ENCODE peak calls at places on chromosomes 7 and 10, in four cellular contexts. U is upper lobe of left lung; W is naive thymus-derived CD4-positive, alpha-beta T cell; Y is CD4-positive, alpha-beta T cell. M is an unnamed sample.

GRCh38 chr7:30996883-30997282 is 33.1 kb downstream of the GHRHR start:
- ATAC-seq in U (no peak), W (no peak), Y (no peak), M (no peak)

GRCh38 chr7:157219154-157219553 is 80.4 kb downstream of the UBE3C start:
- ATAC-seq in U (no peak), W (no peak), Y (no peak), M (no peak)

GRCh38 chr10:124043310-124044142 is 49.9 kb downstream of the CHST15 start:
- ATAC-seq in U (peak), W (peak), Y (no peak), M (no peak)

GRCh38 chr7:27846388-27846787 is 106.4 kb downstream of the TAX1BP1 start:
- ATAC-seq in U (no peak), W (peak), Y (no peak), M (no peak)

GRCh38 chr7:96837583-96837982 is 127.9 kb upstream of the SEM1 start:
- ATAC-seq in U (no peak), W (peak), Y (peak), M (no peak)

GRCh38 chr7:140654661-140655060 is 14.0 kb upstream of the DENND2A start:
- ATAC-seq in U (no peak), W (no peak), Y (no peak), M (no peak)

GRCh38 chr7:91062713-91063112 is 201.5 kb upstream of the FZD1 start:
- ATAC-seq in U (no peak), W (no peak), Y (no peak), M (no peak)

GRCh38 chr10:5014936-5015335 is 11.3 kb upstream of the AKR1C2 start:
- ATAC-seq in U (peak), W (no peak), Y (no peak), M (peak)

GRCh38 chr7:142376356-142376997 is 118.6 kb upstream of the PRSS58 start:
- ATAC-seq in U (peak), W (peak), Y (no peak), M (no peak)

GRCh38 chr7:85343484-85343883 is 156.6 kb upstream of the SEMA3D start:
- ATAC-seq in U (no peak), W (no peak), Y (no peak), M (no peak)

GRCh38 chr7:157555308-157555707 is 218.5 kb downstream of the DNAJB6 start:
- ATAC-seq in U (peak), W (no peak), Y (no peak), M (no peak)

GRCh38 chr7:159012353-159013069 is 132.2 kb downstream of the VIPR2 start:
- ATAC-seq in U (no peak), W (no peak), Y (no peak), M (no peak)

GRCh38 chr7:142012825-142013506 is 17.3 kb downstream of the MGAM start:
- ATAC-seq in U (peak), W (peak), Y (no peak), M (peak)

GRCh38 chr10:80462986-80463741 is 9.1 kb downstream of the TSPAN14 start:
- ATAC-seq in U (no peak), W (no peak), Y (peak), M (peak)

GRCh38 chr7:139732471-139733167 is 45.2 kb downstream of the HIPK2 start:
- ATAC-seq in U (peak), W (no peak), Y (no peak), M (no peak)

M was measured in SK-N-SH treated with all-trans-retinoic acid at 6 μM for 48 hours.